ENCODE peak calls at places on chromosomes 13 and 19, in five cellular contexts. One of them, this sample, is unnamed.

GRCh38 chr19:10074153-10074552 is 12.0 kb upstream of the SHFL start:
- DNase-seq in heart right ventricle: no peak
- DNase-seq in foreskin keratinocyte: peak
- DNase-seq in heart left ventricle: no peak
- DNase-seq in breast epithelium: no peak
- DNase-seq in this sample: no peak

GRCh38 chr19:49019242-49019932 is 2.5 kb upstream of the LHB start:
- DNase-seq in heart left ventricle: peak
- DNase-seq in foreskin keratinocyte: peak
- DNase-seq in heart right ventricle: peak
- DNase-seq in breast epithelium: peak
- DNase-seq in this sample: peak

GRCh38 chr13:20567881-20568528 is 1.0 kb downstream of the IFT88 start:
- DNase-seq in foreskin keratinocyte: peak
- DNase-seq in heart right ventricle: no peak
- DNase-seq in breast epithelium: no peak
- DNase-seq in heart left ventricle: no peak
- DNase-seq in this sample: no peak

GRCh38 chr13:93862259-93862658 is 617.2 kb downstream of the DCT start:
- DNase-seq in foreskin keratinocyte: no peak
- DNase-seq in heart left ventricle: no peak
- DNase-seq in heart right ventricle: no peak
- DNase-seq in breast epithelium: no peak
- DNase-seq in this sample: no peak

GRCh38 chr13:21008026-21008425 is 53.4 kb downstream of the LATS2 start:
- DNase-seq in heart left ventricle: no peak
- DNase-seq in foreskin keratinocyte: no peak
- DNase-seq in heart right ventricle: no peak
- DNase-seq in breast epithelium: no peak
- DNase-seq in this sample: no peak

GRCh38 chr19:3981736-3982681 is 3.3 kb downstream of the EEF2 start:
- DNase-seq in heart right ventricle: no peak
- DNase-seq in breast epithelium: peak
- DNase-seq in heart left ventricle: no peak
- DNase-seq in foreskin keratinocyte: no peak
- DNase-seq in this sample: no peak

GRCh38 chr13:36431204-36432105 is 840 bp upstream of the CCNA1 start:
- DNase-seq in heart right ventricle: peak
- DNase-seq in breast epithelium: no peak
- DNase-seq in foreskin keratinocyte: no peak
- DNase-seq in heart left ventricle: peak
- DNase-seq in this sample: peak

GRCh38 chr13:110957181-110957884 is 42.5 kb upstream of the ANKRD10 start:
- DNase-seq in breast epithelium: no peak
- DNase-seq in heart right ventricle: no peak
- DNase-seq in foreskin keratinocyte: peak
- DNase-seq in heart left ventricle: no peak
- DNase-seq in this sample: no peak

GRCh38 chr19:48646912-48647216 is 877 bp upstream of the CA11 start:
- DNase-seq in heart left ventricle: no peak
- DNase-seq in breast epithelium: no peak
- DNase-seq in heart right ventricle: no peak
- DNase-seq in foreskin keratinocyte: no peak
- DNase-seq in this sample: no peak

GRCh38 chr13:49563513-49563912 is 21.8 kb downstream of the RCBTB1 start:
- DNase-seq in heart left ventricle: no peak
- DNase-seq in foreskin keratinocyte: no peak
- DNase-seq in heart right ventricle: no peak
- DNase-seq in breast epithelium: no peak
- DNase-seq in this sample: no peak

GRCh38 chr13:49560270-49561063 is 24.9 kb downstream of the RCBTB1 start:
- DNase-seq in foreskin keratinocyte: peak
- DNase-seq in heart left ventricle: no peak
- DNase-seq in breast epithelium: no peak
- DNase-seq in heart right ventricle: no peak
- DNase-seq in this sample: peak

GRCh38 chr13:49559006-49559405 is 26.4 kb downstream of the RCBTB1 start:
- DNase-seq in breast epithelium: no peak
- DNase-seq in heart left ventricle: no peak
- DNase-seq in heart right ventricle: no peak
- DNase-seq in foreskin keratinocyte: no peak
- DNase-seq in this sample: no peak

GRCh38 chr13:49561064-49561410 is 24.3 kb downstream of the RCBTB1 start:
- DNase-seq in heart right ventricle: no peak
- DNase-seq in foreskin keratinocyte: no peak
- DNase-seq in breast epithelium: no peak
- DNase-seq in heart left ventricle: no peak
- DNase-seq in this sample: no peak
- H3K27ac ChIP-seq in heart right ventricle: peak
- H3K27ac ChIP-seq in foreskin keratinocyte: no peak
- H3K27ac ChIP-seq in breast epithelium: no peak
- H3K27ac ChIP-seq in heart left ventricle: peak
- H3K27ac ChIP-seq in this sample: no peak

GRCh38 chr13:87084192-87084591 is 587.0 kb upstream of the SLITRK5 start:
- DNase-seq in foreskin keratinocyte: no peak
- DNase-seq in heart left ventricle: no peak
- DNase-seq in breast epithelium: no peak
- DNase-seq in heart right ventricle: no peak
- DNase-seq in this sample: no peak
- TF ChIP-seq CTCF in foreskin keratinocyte: no peak
- TF ChIP-seq CTCF in heart left ventricle: no peak
- TF ChIP-seq CTCF in breast epithelium: no peak
- TF ChIP-seq CTCF in heart right ventricle: no peak
- TF ChIP-seq CTCF in this sample: no peak

DNA sequence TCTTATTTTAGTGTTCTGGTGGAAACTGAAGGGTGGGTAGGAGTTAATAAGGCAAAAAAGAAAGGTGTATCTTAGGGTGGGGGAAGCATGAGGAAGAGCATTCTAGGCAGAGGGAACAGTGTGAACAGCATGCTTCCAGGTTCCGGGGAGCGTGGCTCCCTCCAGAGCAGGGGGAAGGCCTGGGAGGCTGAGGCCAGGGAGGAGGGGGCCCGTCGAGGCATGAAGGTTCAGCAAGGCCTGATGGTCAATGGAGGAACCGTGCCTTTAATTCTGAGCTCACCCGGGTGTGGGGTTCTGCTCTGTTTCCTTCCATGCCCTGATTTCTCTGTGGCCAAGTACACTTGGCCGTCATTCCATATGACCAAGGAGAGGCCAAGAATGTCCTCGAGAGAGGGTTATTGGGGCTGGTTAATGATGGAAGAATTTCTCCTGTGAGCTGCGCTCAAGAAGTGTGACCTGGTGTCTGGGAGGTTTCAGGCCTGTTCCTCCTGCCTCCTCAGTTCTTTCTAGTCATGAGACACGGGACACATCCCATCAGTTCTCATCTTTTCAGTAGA is 73.5 kb downstream of the SIPA1L3 start:
- DNase-seq in heart left ventricle: no peak
- DNase-seq in foreskin keratinocyte: no peak
- DNase-seq in breast epithelium: no peak
- DNase-seq in heart right ventricle: no peak
- DNase-seq in this sample: no peak
- H3K27ac ChIP-seq in heart left ventricle: no peak
- H3K27ac ChIP-seq in foreskin keratinocyte: peak
- H3K27ac ChIP-seq in breast epithelium: peak
- H3K27ac ChIP-seq in heart right ventricle: no peak
- H3K27ac ChIP-seq in this sample: peak

GRCh38 chr19:6802336-6803035 is 30.0 kb downstream of the VAV1 start:
- DNase-seq in breast epithelium: peak
- DNase-seq in heart left ventricle: no peak
- DNase-seq in heart right ventricle: peak
- DNase-seq in foreskin keratinocyte: no peak
- DNase-seq in this sample: no peak
- TF ChIP-seq CTCF in breast epithelium: no peak
- TF ChIP-seq CTCF in heart left ventricle: no peak
- TF ChIP-seq CTCF in heart right ventricle: no peak
- TF ChIP-seq CTCF in foreskin keratinocyte: no peak
- TF ChIP-seq CTCF in this sample: no peak

GRCh38 chr13:25967144-25967543 is 84.7 kb downstream of the SHISA2 start:
- DNase-seq in heart left ventricle: no peak
- DNase-seq in foreskin keratinocyte: no peak
- DNase-seq in breast epithelium: no peak
- DNase-seq in heart right ventricle: no peak
- DNase-seq in this sample: no peak

GRCh38 chr13:25971499-25972145 is 80.2 kb downstream of the SHISA2 start:
- DNase-seq in heart left ventricle: no peak
- DNase-seq in heart right ventricle: no peak
- DNase-seq in breast epithelium: no peak
- DNase-seq in foreskin keratinocyte: no peak
- DNase-seq in this sample: no peak

GRCh38 chr13:25973085-25973484 is 78.7 kb downstream of the SHISA2 start:
- DNase-seq in heart left ventricle: no peak
- DNase-seq in foreskin keratinocyte: no peak
- DNase-seq in heart right ventricle: no peak
- DNase-seq in breast epithelium: no peak
- DNase-seq in this sample: no peak

GRCh38 chr13:25973576-25973975 is 78.2 kb downstream of the SHISA2 start:
- DNase-seq in heart left ventricle: no peak
- DNase-seq in foreskin keratinocyte: no peak
- DNase-seq in heart right ventricle: no peak
- DNase-seq in breast epithelium: no peak
- DNase-seq in this sample: no peak

GRCh38 chr13:25971077-25971476 is 80.7 kb downstream of the SHISA2 start:
- DNase-seq in heart right ventricle: no peak
- DNase-seq in foreskin keratinocyte: no peak
- DNase-seq in heart left ventricle: no peak
- DNase-seq in breast epithelium: no peak
- DNase-seq in this sample: no peak
- H3K27ac ChIP-seq in heart right ventricle: no peak
- H3K27ac ChIP-seq in foreskin keratinocyte: no peak
- H3K27ac ChIP-seq in heart left ventricle: no peak
- H3K27ac ChIP-seq in breast epithelium: no peak
- H3K27ac ChIP-seq in this sample: no peak

This sample was measured in RWPE1.